ENCODE peak calls at places on chromosome 12, in nine cellular contexts. U is stimulated activated CD4-positive, alpha-beta T cell treated with anti-CD3 and anti-CD28 coated beads, Interleukin-2, amount 100 ng/mL, for 4 hours; H is substantia nigra; R is GM12892; M is thoracic aorta; J is activated naive CD4-positive, alpha-beta T cell; A is globus pallidus; T is HuH-7; E is NCI-H1092. Y is an unnamed sample.

GRCh38 chr12:39240144-39240486 is 202.8 kb downstream of the KIF21A start:
- DNase-seq in U (no peak), H (no peak), R (no peak), M (no peak), J (no peak), A (no peak), T (no peak), E (no peak), Y (no peak)

GRCh38 chr12:94676011-94676709 is 25.8 kb upstream of the TMCC3 start:
- DNase-seq in U (no peak), H (no peak), R (no peak), M (no peak), J (no peak), A (peak; percentile 37), T (no peak), E (no peak), Y (peak; percentile 22)

GRCh38 chr12:63276537-63277365 is 125.8 kb upstream of the AVPR1A start:
- DNase-seq in U (no peak), H (no peak), R (no peak), M (no peak), J (no peak), A (no peak), T (no peak), E (peak; percentile 43), Y (peak; percentile 9)

GRCh38 chr12:88716240-88716639 is 136.0 kb upstream of the KITLG start:
- DNase-seq in U (no peak), H (no peak), R (no peak), M (no peak), J (no peak), A (no peak), T (no peak), E (no peak), Y (no peak)

GRCh38 chr12:132866251-132866828 is 21.1 kb downstream of the CHFR start:
- DNase-seq in U (no peak), H (no peak), R (no peak), M (no peak), J (no peak), A (no peak), T (no peak), E (no peak), Y (no peak)

GRCh38 chr12:56114084-56114483 is 2.3 kb upstream of the RPL41 start:
- DNase-seq in U (no peak), H (no peak), R (no peak), M (no peak), J (no peak), A (no peak), T (no peak), E (no peak), Y (no peak)

GRCh38 chr12:41795910-41796309 is 348.8 kb downstream of the GXYLT1 start:
- DNase-seq in U (no peak), H (no peak), R (no peak), M (no peak), J (no peak), A (no peak), T (peak; percentile 47), E (no peak), Y (no peak)

GRCh38 chr12:63897931-63898330 is 53.4 kb downstream of the SRGAP1 start:
- DNase-seq in U (no peak), H (no peak), R (no peak), M (no peak), J (no peak), A (no peak), T (no peak), E (no peak), Y (no peak)

GRCh38 chr12:78580296-78580695 is 284.3 kb upstream of the SYT1 start:
- DNase-seq in U (no peak), H (no peak), R (no peak), M (no peak), J (no peak), A (no peak), T (no peak), E (no peak), Y (no peak)

GRCh38 chr12:112456029-112456428 is 37.3 kb downstream of the PTPN11 start:
- DNase-seq in U (no peak), H (no peak), R (no peak), M (no peak), J (no peak), A (peak; percentile 90), T (no peak), E (no peak), Y (peak; percentile 61)

GRCh38 chr12:12685305-12685704 is 10.7 kb downstream of the GPR19 start:
- DNase-seq in U (no peak), H (no peak), R (no peak), M (no peak), J (no peak), A (peak; percentile 48), T (no peak), E (peak; percentile 75), Y (no peak)

GRCh38 chr12:67925077-67925476 is 64.2 kb upstream of the IFNG-AS1 start:
- DNase-seq in U (no peak), H (no peak), R (no peak), M (no peak), J (no peak), A (no peak), T (no peak), E (no peak), Y (no peak)

GRCh38 chr12:93287152-93287551 is 90.6 kb upstream of the NUDT4 start:
- DNase-seq in U (no peak), H (no peak), R (no peak), M (no peak), J (no peak), A (no peak), T (no peak), E (no peak), Y (no peak)

GRCh38 chr12:5507536-5507935 is 75.6 kb downstream of the NTF3 start:
- DNase-seq in U (no peak), H (no peak), R (no peak), M (no peak), J (no peak), A (no peak), T (no peak), E (no peak), Y (no peak)

GRCh38 chr12:116137318-116137717 is 140.2 kb downstream of the MED13L start:
- DNase-seq in U (no peak), H (no peak), R (no peak), M (no peak), J (no peak), A (no peak), T (no peak), E (no peak), Y (no peak)

GRCh38 chr12:42643881-42644579 is 54.5 kb upstream of the PRICKLE1 start:
- DNase-seq in U (no peak), H (no peak), R (no peak), M (no peak), J (no peak), A (no peak), T (no peak), E (no peak), Y (no peak)

GRCh38 chr12:129704232-129704830 is 199.5 kb downstream of the TMEM132D start:
- DNase-seq in U (no peak), H (no peak), R (no peak), M (no peak), J (no peak), A (no peak), T (no peak), E (no peak), Y (no peak)

GRCh38 chr12:6917491-6918231 is 3.3 kb downstream of the ENO2 start:
- DNase-seq in U (no peak), H (no peak), R (no peak), M (no peak), J (no peak), A (no peak), T (no peak), E (no peak), Y (no peak)

GRCh38 chr12:12336049-12336411 is 14.0 kb downstream of the MANSC1 start:
- DNase-seq in U (no peak), H (no peak), R (no peak), M (no peak), J (no peak), A (no peak), T (peak; percentile 65), E (no peak), Y (no peak)

GRCh38 chr12:47105914-47106674 is 26.3 kb upstream of the AMIGO2 start:
- DNase-seq in U (no peak), H (no peak), R (no peak), M (no peak), J (no peak), A (no peak), T (no peak), E (peak; percentile 28), Y (no peak)

GRCh38 chr12:52926596-52927241 is 21.8 kb upstream of the KRT8 start:
- DNase-seq in U (no peak), H (no peak), R (no peak), M (no peak), J (no peak), A (no peak), T (no peak), E (no peak), Y (no peak)

GRCh38 chr12:124422570-124423523 is 128.0 kb downstream of the RFLNA start:
- DNase-seq in U (no peak), H (peak; percentile 65), R (no peak), M (peak; percentile 87), J (no peak), A (peak; percentile 85), T (no peak), E (peak; percentile 30), Y (peak; percentile 85)

GRCh38 chr12:674272-674781 is 11.1 kb upstream of the NINJ2 start:
- DNase-seq in U (peak; percentile 45), H (no peak), R (no peak), M (no peak), J (peak; percentile 27), A (no peak), T (no peak), E (no peak), Y (no peak)

Y was measured in midbrain.